ENCODE peak calls at places on chromosomes 11 and 22, in four cellular contexts. W is stomach, L is GOT3, B is cardiac muscle cell. T is an unnamed sample.

GRCh38 chr22:29998627-29999026 is 81.6 kb upstream of the HORMAD2 start:
- DNase-seq in W (no peak), L (no peak), B (no peak), T (no peak)

GRCh38 chr11:73017024-73017751 is 124.9 kb downstream of the FCHSD2 start:
- DNase-seq in B (no peak), W (no peak), L (no peak), T (no peak)

GRCh38 chr22:20979243-20979809 is 2.8 kb upstream of the LZTR1 start:
- DNase-seq in W (peak; percentile 67), B (peak; percentile 93), L (no peak), T (peak; percentile 78)

GRCh38 chr11:66728760-66729385 is at the start of gene SPTBN2:
- DNase-seq in B (peak; percentile 22), L (no peak), W (no peak), T (no peak)

GRCh38 chr22:38415046-38415445 is 40.0 kb downstream of the KCNJ4 start:
- DNase-seq in B (no peak), L (no peak), W (no peak), T (no peak)

GRCh38 chr22:42651134-42651533 is 1.9 kb upstream of the CYB5R3 start:
- DNase-seq in W (no peak), L (no peak), B (no peak), T (no peak)

GRCh38 chr22:42834177-42834949 is 22.7 kb downstream of the ARFGAP3 start:
- DNase-seq in L (no peak), W (no peak), B (no peak), T (no peak)

GRCh38 chr11:67282155-67282875 is 6.8 kb upstream of the ANKRD13D start:
- DNase-seq in W (no peak), L (no peak), B (no peak), T (no peak)

GRCh38 chr11:43674566-43674965 is 6.0 kb upstream of the HSD17B12 start:
- DNase-seq in L (no peak), W (no peak), B (no peak), T (no peak)

GRCh38 chr11:69657911-69658605 is 17.1 kb downstream of the LTO1 start:
- DNase-seq in L (no peak), W (no peak), B (peak; percentile 37), T (no peak)

GRCh38 chr11:118658372-118659313 is 20.8 kb downstream of the TREH start:
- DNase-seq in L (no peak), B (peak; percentile 26), W (no peak), T (no peak)

GRCh38 chr22:36065775-36066544 is 37.3 kb upstream of the RBFOX2 start:
- DNase-seq in B (peak; percentile 97), W (peak; percentile 88), L (peak; percentile 80), T (peak; percentile 94)

GRCh38 chr22:50009765-50010675 is 2.5 kb downstream of the IL17REL start:
- DNase-seq in W (no peak), B (no peak), L (no peak), T (no peak)

T was measured in lung.